ENCODE peak calls at places on chromosome 14, in seven cellular contexts. U is activated effector memory CD4-positive, alpha-beta T cell treated with anti-CD3 and anti-CD28 coated beads, Interleukin-2, amount 50 U/mL, for 16 hours; T is erythroblast; G is iPS DF 19.7; P is HCEC 1CT; F is T1000; N is BE2C. K is an unnamed sample.
A peak's percentile ranks its signal among the peaks of the same experiment; 100 is the strongest.

GRCh38 chr14:89619616-89620273 is 202.7 kb upstream of the FOXN3 start:
- DNase-seq in U (no peak), T (no peak), G (no peak), P (no peak), F (no peak), N (no peak), K (no peak)

GRCh38 chr14:104536942-104537612 is 42.5 kb upstream of the C14orf180 start:
- DNase-seq in U (peak; percentile 45), T (no peak), G (no peak), P (peak; percentile 10), F (no peak), N (no peak), K (no peak)

GRCh38 chr14:69719501-69719951 is 47.4 kb upstream of the SRSF5 start:
- DNase-seq in U (no peak), T (no peak), G (no peak), P (peak; percentile 69), F (no peak), N (no peak), K (no peak)

GRCh38 chr14:20662968-20663731 is 21.2 kb upstream of the RNASE4 start:
- DNase-seq in U (peak; percentile 91), T (peak; percentile 72), G (no peak), P (peak; percentile 74), F (no peak), N (peak; percentile 69), K (no peak)

GRCh38 chr14:92867246-92867925 is 55.6 kb upstream of the CHGA start:
- DNase-seq in U (no peak), T (no peak), G (no peak), P (no peak), F (no peak), N (no peak), K (no peak)

GRCh38 chr14:21084988-21085853 is 13.2 kb downstream of the ZNF219 start:
- DNase-seq in U (no peak), T (no peak), G (no peak), P (no peak), F (no peak), N (no peak), K (no peak)

GRCh38 chr14:99317231-99318090 is 45.5 kb upstream of the BCL11B start:
- DNase-seq in U (no peak), T (no peak), G (no peak), P (no peak), F (no peak), N (no peak), K (no peak)

GRCh38 chr14:44657688-44658388 is 150.8 kb upstream of the FSCB start:
- DNase-seq in U (no peak), T (peak; percentile 19), G (no peak), P (no peak), F (no peak), N (no peak), K (no peak)

GRCh38 chr14:37889087-37889486 is 293.7 kb downstream of the TTC6 start:
- DNase-seq in U (no peak), T (no peak), G (no peak), P (no peak), F (no peak), N (peak; percentile 71), K (no peak)

GRCh38 chr14:49886523-49886922 is 6.4 kb upstream of the ARF6 start:
- DNase-seq in U (no peak), T (no peak), G (no peak), P (no peak), F (no peak), N (no peak), K (no peak)

GRCh38 chr14:30621354-30621953 is 665 bp upstream of the SCFD1 start:
- DNase-seq in U (no peak), T (peak; percentile 72), G (no peak), P (peak; percentile 20), F (no peak), N (peak; percentile 34), K (no peak)

GRCh38 chr14:61188196-61188595 is 92.9 kb downstream of the TMEM30B start:
- DNase-seq in U (no peak), T (no peak), G (no peak), P (no peak), F (no peak), N (no peak), K (no peak)

GRCh38 chr14:62189698-62190097 is 427.5 kb downstream of the SNAPC1 start:
- DNase-seq in U (no peak), T (no peak), G (no peak), P (peak; percentile 74), F (no peak), N (no peak), K (no peak)

GRCh38 chr14:105187116-105187515 is 6.0 kb upstream of the NUDT14 start:
- DNase-seq in U (no peak), T (no peak), G (no peak), P (no peak), F (no peak), N (no peak), K (no peak)

GRCh38 chr14:22386924-22387775 is 201.9 kb downstream of the DAD1 start:
- DNase-seq in U (no peak), T (peak; percentile 87), G (peak; percentile 35), P (peak; percentile 36), F (peak; percentile 58), N (peak; percentile 82), K (peak; percentile 64)

GRCh38 chr14:68793734-68794129 is 865 bp upstream of the ZFP36L1 start:
- DNase-seq in U (peak; percentile 84), T (no peak), G (no peak), P (no peak), F (no peak), N (no peak), K (no peak)

GRCh38 chr14:102949062-102949800 is 26.8 kb downstream of the AMN start:
- DNase-seq in U (no peak), T (no peak), G (no peak), P (no peak), F (no peak), N (no peak), K (no peak)

GRCh38 chr14:67934087-67934486 is 114.5 kb downstream of the RAD51B start:
- DNase-seq in U (no peak), T (peak; percentile 71), G (peak; percentile 95), P (peak; percentile 89), F (no peak), N (no peak), K (peak; percentile 43)

GRCh38 chr14:91350813-91351507 is 66.7 kb downstream of the CCDC88C start:
- DNase-seq in U (peak; percentile 85), T (no peak), G (no peak), P (no peak), F (no peak), N (no peak), K (no peak)

GRCh38 chr14:66311935-66312334 is 174.2 kb upstream of the CCDC196 start:
- DNase-seq in U (no peak), T (no peak), G (no peak), P (no peak), F (no peak), N (no peak), K (no peak)

K was measured in WERI-Rb-1.